ENCODE peak calls at places on chromosomes 1 and 21, in ten cellular contexts. F is A549, E is cardiac muscle cell, W is kidney epithelial cell, N is lung, Q is foreskin fibroblast, H is HCT116, Y is GM06990, X is Caco-2, U is neural progenitor cell. P is an unnamed sample.

GRCh38 chr1:6426321-6426971 is 1.9 kb downstream of the ESPN start:
- DNase-seq in F (no peak), E (no peak), W (no peak), N (no peak), Q (no peak), H (no peak), Y (no peak), X (no peak), U (peak; percentile 1), P (peak; percentile 18)

GRCh38 chr1:27992271-27992670 is 32.5 kb downstream of the XKR8 start:
- DNase-seq in F (no peak), E (peak; percentile 7), W (no peak), N (no peak), Q (no peak), H (no peak), Y (no peak), X (no peak), U (no peak), P (no peak)

GRCh38 chr1:66434096-66434495 is 99.9 kb upstream of the SGIP1 start:
- DNase-seq in F (no peak), E (no peak), W (peak; percentile 9), N (no peak), Q (peak; percentile 88), H (no peak), Y (no peak), X (no peak), U (no peak), P (no peak)

GRCh38 chr1:212612251-212612961 is 3.8 kb downstream of the ATF3 start:
- DNase-seq in F (no peak), E (no peak), W (no peak), N (no peak), Q (no peak), H (no peak), Y (no peak), X (no peak), U (no peak), P (no peak)

GRCh38 chr21:34336245-34336644 is 27.6 kb upstream of the KCNE2 start:
- DNase-seq in F (no peak), E (no peak), W (no peak), N (no peak), Q (no peak), H (no peak), Y (no peak), X (no peak), U (no peak), P (no peak)

GRCh38 chr1:119160851-119161250 is 20.4 kb upstream of the WARS2 start:
- DNase-seq in F (no peak), E (no peak), W (no peak), N (no peak), Q (peak; percentile 64), H (no peak), Y (no peak), X (no peak), U (no peak), P (no peak)

GRCh38 chr21:35475006-35475405 is 425.9 kb upstream of the RUNX1 start:
- DNase-seq in F (no peak), E (no peak), W (no peak), N (no peak), Q (peak; percentile 50), H (no peak), Y (no peak), X (no peak), U (no peak), P (no peak)

GRCh38 chr1:55869050-55869449 is 653.9 kb upstream of the USP24 start:
- DNase-seq in F (no peak), E (peak; percentile 62), W (no peak), N (peak; percentile 51), Q (no peak), H (no peak), Y (no peak), X (no peak), U (no peak), P (no peak)

GRCh38 chr1:198523183-198523942 is 17.1 kb downstream of the ATP6V1G3 start:
- DNase-seq in F (no peak), E (no peak), W (no peak), N (no peak), Q (no peak), H (no peak), Y (no peak), X (no peak), U (no peak), P (no peak)

GRCh38 chr1:38889589-38889988 is 8.2 kb upstream of the GJA9 start:
- DNase-seq in F (no peak), E (no peak), W (no peak), N (no peak), Q (no peak), H (no peak), Y (no peak), X (no peak), U (no peak), P (no peak)

GRCh38 chr1:99264201-99265021 is at the start of gene PLPPR4:
- DNase-seq in F (peak; percentile 2), E (peak; percentile 78), W (no peak), N (peak; percentile 31), Q (peak; percentile 21), H (peak; percentile 12), Y (peak; percentile 2), X (peak; percentile 26), U (peak; percentile 87), P (no peak)

GRCh38 chr1:112849425-112849966 is 106.5 kb downstream of the SLC16A1 start:
- DNase-seq in F (peak; percentile 9), E (peak; percentile 31), W (no peak), N (no peak), Q (peak; percentile 23), H (no peak), Y (no peak), X (peak; percentile 79), U (peak; percentile 67), P (no peak)

GRCh38 chr1:202037706-202038296 is 27.4 kb downstream of the ELF3 start:
- DNase-seq in F (peak; percentile 59), E (no peak), W (no peak), N (no peak), Q (no peak), H (no peak), Y (no peak), X (no peak), U (no peak), P (no peak)

GRCh38 chr1:218529691-218530310 is 184.7 kb downstream of the TGFB2 start:
- DNase-seq in F (no peak), E (no peak), W (no peak), N (no peak), Q (peak; percentile 38), H (no peak), Y (no peak), X (no peak), U (no peak), P (no peak)

GRCh38 chr1:41515131-41515678 is 30.7 kb upstream of the EDN2 start:
- DNase-seq in F (no peak), E (no peak), W (no peak), N (peak; percentile 48), Q (no peak), H (no peak), Y (no peak), X (peak; percentile 77), U (no peak), P (no peak)

GRCh38 chr1:228363686-228364067 is 43.0 kb downstream of the TRIM11 start:
- DNase-seq in F (no peak), E (no peak), W (no peak), N (no peak), Q (no peak), H (no peak), Y (no peak), X (peak; percentile 24), U (no peak), P (no peak)

GRCh38 chr1:103326595-103326994 is 198.9 kb upstream of the RNPC3 start:
- DNase-seq in F (no peak), E (no peak), W (no peak), N (no peak), Q (no peak), H (no peak), Y (no peak), X (no peak), U (no peak), P (no peak)

GRCh38 chr1:73839922-73840321 is 358.1 kb downstream of the LRRIQ3 start:
- DNase-seq in F (peak; percentile 6), E (peak; percentile 41), W (no peak), N (no peak), Q (no peak), H (no peak), Y (no peak), X (no peak), U (peak; percentile 20), P (no peak)
- TF ChIP-seq CTCF in F (no peak), E (peak; percentile 16), W (peak; percentile 49), N (no peak), Q (peak; percentile 6), H (peak; percentile 32), Y (peak; percentile 62), X (peak; percentile 43), U (peak; percentile 69), P (peak; percentile 24)

GRCh38 chr1:36096500-36097412 is 8.1 kb downstream of the ADPRS start:
- DNase-seq in F (peak; percentile 48), E (peak; percentile 27), W (no peak), N (no peak), Q (no peak), H (no peak), Y (no peak), X (no peak), U (peak; percentile 66), P (no peak)
- TF ChIP-seq CTCF in F (no peak), E (no peak), W (peak; percentile 41), N (no peak), Q (peak; percentile 18), H (peak; percentile 44), Y (peak; percentile 15), X (peak; percentile 20), U (peak; percentile 36), P (no peak)

DNA sequence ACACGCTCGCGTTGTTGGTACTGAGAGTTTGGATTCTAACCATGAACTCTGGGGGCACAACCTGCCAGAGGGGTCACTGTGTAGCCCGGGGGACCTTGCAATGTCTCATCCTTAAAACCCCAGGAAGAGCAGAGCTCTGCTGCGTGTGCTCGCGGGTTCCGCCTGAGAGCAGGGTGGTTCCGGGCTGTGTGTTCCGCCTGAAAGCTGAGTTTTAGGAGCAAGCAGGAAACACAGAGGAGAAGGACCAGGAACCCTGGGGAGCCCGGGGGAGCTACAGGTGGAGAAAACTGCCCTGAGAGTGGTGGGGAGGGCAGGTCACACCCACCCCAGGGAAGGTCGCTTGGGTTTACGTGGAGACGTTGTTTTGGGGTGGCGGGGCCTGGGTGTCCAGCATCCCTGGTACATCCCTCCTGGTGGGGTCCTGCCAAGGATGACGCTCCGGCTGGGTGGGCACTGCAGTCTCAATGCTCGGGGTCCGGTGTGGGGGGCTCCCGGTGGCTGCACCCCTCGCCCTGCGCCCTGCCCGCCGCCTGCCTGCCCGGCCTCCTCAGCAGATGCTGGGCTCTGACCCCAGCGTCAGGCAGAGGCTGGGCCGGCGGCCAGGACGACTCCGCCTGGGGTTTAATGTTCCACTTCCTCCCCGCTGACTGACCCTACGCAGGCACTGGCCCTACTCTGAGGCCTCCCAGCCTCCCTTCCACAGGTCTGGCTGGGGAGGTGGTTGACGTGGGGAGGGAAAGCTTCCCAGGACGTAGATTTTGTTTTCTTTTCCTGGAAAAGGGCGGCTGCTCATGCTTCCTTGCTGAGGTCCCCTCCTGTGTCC is 17.2 kb upstream of the C1orf159 start:
- DNase-seq in F (no peak), E (no peak), W (no peak), N (no peak), Q (no peak), H (no peak), Y (no peak), X (no peak), U (no peak), P (no peak)
- TF ChIP-seq CTCF in F (no peak), E (no peak), W (no peak), N (no peak), Q (no peak), H (no peak), Y (no peak), X (no peak), U (no peak), P (no peak)

GRCh38 chr1:23848673-23849616 is 19.1 kb downstream of the FUCA1 start:
- DNase-seq in F (no peak), E (no peak), W (no peak), N (no peak), Q (no peak), H (no peak), Y (no peak), X (no peak), U (no peak), P (no peak)

GRCh38 chr1:23854568-23854967 is 13.5 kb downstream of the FUCA1 start:
- DNase-seq in F (no peak), E (no peak), W (no peak), N (no peak), Q (peak; percentile 4), H (no peak), Y (no peak), X (no peak), U (peak; percentile 11), P (no peak)
- TF ChIP-seq CTCF in F (peak; percentile 43), E (peak; percentile 19), W (no peak), N (no peak), Q (no peak), H (peak; percentile 41), Y (peak; percentile 23), X (peak; percentile 15), U (no peak), P (no peak)

P was measured in GM20000.